ENCODE peak calls at places on chromosomes 6 and 20, in five cellular contexts. X, U, P, T and H are unnamed samples.

GRCh38 chr20:18805881-18806280 is 7.7 kb upstream of the SCP2D1 start:
- DNase-seq in X (no peak), U (no peak), P (peak; percentile 41), T (no peak), H (no peak)

GRCh38 chr6:11632231-11632630 is 94.7 kb downstream of the TMEM170B start:
- DNase-seq in X (no peak), U (no peak), P (peak; percentile 39), T (no peak), H (no peak)

GRCh38 chr20:12591949-12592470 is 416.8 kb upstream of the SPTLC3 start:
- DNase-seq in X (no peak), U (no peak), P (no peak), T (no peak), H (no peak)

GRCh38 chr6:45619994-45620471 is 242.3 kb upstream of the SUPT3H start:
- DNase-seq in X (no peak), U (no peak), P (peak; percentile 63), T (peak; percentile 23), H (no peak)

GRCh38 chr6:40138273-40138720 is 204.0 kb upstream of the MOCS1 start:
- DNase-seq in X (no peak), U (no peak), P (no peak), T (no peak), H (no peak)

GRCh38 chr20:56506103-56506502 is 18.4 kb upstream of the FAM209A start:
- DNase-seq in X (no peak), U (no peak), P (no peak), T (peak; percentile 64), H (no peak)

GRCh38 chr6:145529582-145529981 is 205.7 kb downstream of the EPM2A start:
- DNase-seq in X (no peak), U (no peak), P (no peak), T (no peak), H (no peak)

GRCh38 chr20:454951-455350 is 7.4 kb downstream of the TBC1D20 start:
- DNase-seq in X (no peak), U (no peak), P (no peak), T (no peak), H (no peak)

GRCh38 chr6:169890901-169891300 is 139.5 kb downstream of the ERMARD start:
- DNase-seq in X (no peak), U (no peak), P (no peak), T (no peak), H (no peak)

GRCh38 chr6:47278545-47278944 is 31.2 kb downstream of the TNFRSF21 start:
- DNase-seq in X (no peak), U (no peak), P (peak; percentile 60), T (peak; percentile 78), H (no peak)

GRCh38 chr6:9100869-9101575 is 665.7 kb upstream of the SLC35B3 start:
- DNase-seq in X (no peak), U (no peak), P (no peak), T (no peak), H (no peak)

GRCh38 chr6:1797801-1798200 is 188.1 kb downstream of the FOXC1 start:
- DNase-seq in X (no peak), U (no peak), P (peak; percentile 44), T (peak; percentile 52), H (no peak)

GRCh38 chr20:45322952-45323383 is 14.9 kb upstream of the MATN4 start:
- DNase-seq in X (no peak), U (no peak), P (peak; percentile 43), T (peak; percentile 63), H (no peak)

GRCh38 chr6:48426636-48427035 is 315.6 kb upstream of the PTCHD4 start:
- DNase-seq in X (no peak), U (no peak), P (peak; percentile 89), T (peak; percentile 87), H (no peak)

GRCh38 chr20:41154436-41155176 is 17.3 kb downstream of the PLCG1 start:
- DNase-seq in X (no peak), U (no peak), P (no peak), T (no peak), H (no peak)

GRCh38 chr6:138465007-138465645 is 34.2 kb downstream of the NHSL1 start:
- DNase-seq in X (no peak), U (no peak), P (peak; percentile 98), T (peak; percentile 92), H (no peak)

GRCh38 chr6:71466362-71466761 is 177.8 kb downstream of the OGFRL1 start:
- DNase-seq in X (no peak), U (no peak), P (no peak), T (peak; percentile 48), H (no peak)

GRCh38 chr20:62615750-62616251 is 26.5 kb upstream of the SLCO4A1 start:
- DNase-seq in X (no peak), U (peak; percentile 43), P (no peak), T (no peak), H (no peak)

GRCh38 chr20:5865604-5866003 is 84.7 kb downstream of the TRMT6 start:
- DNase-seq in X (no peak), U (no peak), P (no peak), T (no peak), H (no peak)

GRCh38 chr6:157879873-157880254 is 56.8 kb downstream of the SNX9 start:
- DNase-seq in X (no peak), U (no peak), P (no peak), T (no peak), H (no peak)

GRCh38 chr6:18022398-18023231 is 35.2 kb upstream of the KIF13A start:
- DNase-seq in X (no peak), U (no peak), P (peak; percentile 57), T (peak; percentile 80), H (no peak)

GRCh38 chr20:2026004-2026403 is 32.1 kb upstream of the PDYN start:
- DNase-seq in X (no peak), U (no peak), P (no peak), T (no peak), H (no peak)

GRCh38 chr20:31760457-31761240 is 21.6 kb downstream of the TPX2 start:
- DNase-seq in X (no peak), U (no peak), P (peak; percentile 93), T (peak; percentile 65), H (no peak)

GRCh38 chr6:113439861-113440260 is 417.3 kb upstream of the MARCKS start:
- DNase-seq in X (no peak), U (no peak), P (no peak), T (no peak), H (no peak)

GRCh38 chr6:113434641-113435040 is 422.5 kb upstream of the MARCKS start:
- DNase-seq in X (no peak), U (no peak), P (no peak), T (no peak), H (no peak)

GRCh38 chr6:113442040-113442439 is 415.1 kb upstream of the MARCKS start:
- DNase-seq in X (no peak), U (no peak), P (no peak), T (no peak), H (no peak)

GRCh38 chr6:113433506-113433991 is 423.6 kb upstream of the MARCKS start:
- DNase-seq in X (no peak), U (no peak), P (peak; percentile 83), T (peak; percentile 95), H (no peak)

DNA sequence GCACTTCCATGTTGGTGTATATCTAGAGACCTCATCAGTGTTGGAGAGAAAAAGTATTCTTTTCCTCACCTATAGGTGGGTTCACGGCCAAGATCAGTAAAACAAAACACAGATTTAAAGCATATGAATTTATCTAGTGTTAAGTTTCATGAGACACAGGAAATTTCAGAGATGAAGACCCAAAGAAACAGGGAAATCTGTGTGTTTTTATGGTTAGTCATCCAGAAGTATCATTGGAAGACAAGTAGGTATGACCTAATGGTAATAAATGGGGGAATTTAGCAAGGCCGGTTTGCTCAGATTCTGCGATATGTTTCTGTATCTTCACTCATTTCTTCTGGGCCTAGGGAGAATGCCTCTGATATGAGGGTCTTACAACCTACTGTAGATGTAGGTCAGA is 419.6 kb upstream of the MARCKS start:
- DNase-seq in X (no peak), U (no peak), P (peak; percentile 52), T (no peak), H (no peak)
- TF ChIP-seq CTCF in X (no peak), U (no peak), P (no peak), T (no peak), H (no peak)

GRCh38 chr6:13709698-13710551 is 1.7 kb downstream of the RANBP9 start:
- DNase-seq in X (no peak), U (no peak), P (peak; percentile 79), T (peak; percentile 45), H (no peak)

GRCh38 chr6:13712485-13712990 is 903 bp upstream of the RANBP9 start:
- DNase-seq in X (no peak), U (no peak), P (peak; percentile 21), T (peak; percentile 51), H (no peak)

GRCh38 chr6:13710552-13711383 is 867 bp downstream of the RANBP9 start:
- DNase-seq in X (peak; percentile 45), U (peak; percentile 74), P (no peak), T (peak; percentile 14), H (peak; percentile 69)

GRCh38 chr6:13711726-13712484 is at the start of gene RANBP9:
- DNase-seq in X (peak; percentile 78), U (peak; percentile 93), P (peak; percentile 86), T (peak; percentile 90), H (peak; percentile 89)

DNA sequence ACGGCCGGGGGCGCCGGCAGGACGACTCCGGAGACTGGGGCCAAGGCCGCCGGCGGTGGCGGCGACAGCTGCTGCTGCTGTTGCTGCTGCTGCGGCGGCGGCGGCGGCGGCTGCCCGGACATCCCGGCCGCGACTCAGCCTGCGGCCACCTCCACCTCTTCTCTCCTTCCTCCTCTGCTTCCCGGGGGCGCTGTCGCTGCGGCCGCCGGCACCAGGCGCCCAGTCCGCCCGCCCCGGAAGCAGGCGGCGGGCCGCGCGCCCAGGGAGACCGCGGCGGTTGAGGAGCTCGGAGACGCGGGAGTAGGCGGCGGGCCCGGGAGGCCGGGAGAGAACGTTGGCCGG is 280 bp downstream of the RANBP9 start:
- DNase-seq in X (no peak), U (peak; percentile 84), P (no peak), T (no peak), H (peak; percentile 68)
- TF ChIP-seq CTCF in X (peak; percentile 33), U (no peak), P (peak; percentile 25), T (no peak), H (no peak)

DNA sequence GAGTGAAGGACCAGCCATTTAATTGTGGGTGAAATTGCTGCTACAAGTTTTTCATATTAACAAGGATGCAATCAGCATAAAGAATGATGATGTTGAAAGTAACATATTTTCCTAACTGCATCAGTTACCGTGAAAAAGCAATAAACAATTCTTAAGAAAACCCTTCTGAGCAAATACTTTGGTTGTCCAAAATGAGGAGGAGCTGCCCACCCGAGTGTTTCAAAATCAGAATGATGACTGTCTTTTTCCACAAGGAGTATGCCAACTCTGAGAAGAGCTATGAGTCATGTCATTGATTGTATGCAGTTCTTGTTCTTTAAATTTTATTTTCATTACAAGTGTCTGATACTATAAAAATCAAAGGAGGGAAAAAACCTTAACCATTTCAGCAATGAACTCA is 470.5 kb downstream of the COL12A1 start:
- DNase-seq in X (no peak), U (no peak), P (peak; percentile 93), T (peak; percentile 96), H (no peak)
- TF ChIP-seq CTCF in X (no peak), U (no peak), P (no peak), T (no peak), H (no peak)

DNA sequence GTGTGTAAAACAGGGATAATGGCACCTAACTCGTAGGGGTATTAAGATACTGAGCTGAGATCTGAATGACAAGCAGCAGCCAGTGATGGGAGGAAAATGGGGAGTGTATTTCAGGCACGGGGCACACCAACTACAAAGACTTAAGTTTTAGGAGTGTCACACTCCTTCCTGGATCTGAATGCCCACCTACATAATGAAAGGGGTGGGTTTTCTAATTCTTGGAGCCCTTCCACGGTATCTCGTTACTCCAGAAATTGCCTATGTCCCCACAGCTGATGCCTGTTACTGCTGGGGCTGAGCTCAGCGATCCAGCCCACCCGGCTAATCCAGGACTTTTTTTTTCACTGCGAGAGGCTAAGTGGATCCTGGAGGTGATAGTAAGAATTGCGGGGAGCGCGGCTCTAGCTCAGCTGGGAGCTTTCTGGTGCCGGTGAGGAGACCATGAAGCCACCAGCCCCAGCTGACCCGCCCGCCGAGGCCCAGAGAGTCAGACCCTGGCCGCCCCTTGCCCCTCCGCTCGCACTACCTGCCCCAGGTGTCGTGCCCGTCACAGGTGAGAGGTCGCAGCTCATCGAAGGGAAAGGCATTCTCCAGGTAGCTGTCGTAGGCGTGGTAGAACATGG is 726 bp downstream of the EDEM2 start:
- DNase-seq in X (peak; percentile 49), U (peak; percentile 61), P (no peak), T (no peak), H (peak; percentile 49)
- TF ChIP-seq CTCF in X (peak; percentile 33), U (no peak), P (no peak), T (no peak), H (peak; percentile 30)